ENCODE peak calls at places on chromosomes 2 and 18, in ten cellular contexts. C is SJSA1, Q is T-helper 2 cell, J is SK-N-MC, I is DMS79, G is Right ventricle myocardium superior, B is H4, U is COLO829, E is retina, X is NCI-H1105. Z is an unnamed sample.
A peak's percentile ranks its signal among the peaks of the same experiment; 100 is the strongest.

GRCh38 chr18:21191596-21192307 is 50.3 kb upstream of the GREB1L start:
- DNase-seq in U (peak; percentile 60), E (peak; percentile 43), B (peak; percentile 60), J (peak; percentile 10), G (peak; percentile 50), Q (no peak), X (peak; percentile 20), C (peak; percentile 47), I (no peak), Z (peak; percentile 16)

GRCh38 chr2:188940171-188940570 is 34.0 kb upstream of the COL3A1 start:
- DNase-seq in E (no peak), U (no peak), J (no peak), G (no peak), Q (no peak), I (no peak), B (no peak), X (no peak), C (no peak), Z (no peak)

GRCh38 chr2:121049141-121049540 is 235.9 kb downstream of the TFCP2L1 start:
- DNase-seq in Q (no peak), X (peak; percentile 2), G (no peak), J (no peak), C (no peak), E (no peak), I (peak; percentile 14), B (no peak), U (no peak), Z (no peak)

GRCh38 chr2:45207105-45207504 is 197.9 kb upstream of the SIX2 start:
- DNase-seq in J (no peak), G (no peak), I (no peak), E (no peak), U (no peak), B (no peak), C (no peak), X (no peak), Q (no peak), Z (no peak)

GRCh38 chr2:134736167-134736885 is 17.5 kb upstream of the TMEM163 start:
- DNase-seq in X (no peak), J (no peak), Q (no peak), I (no peak), E (no peak), C (no peak), U (no peak), G (no peak), B (peak; percentile 30), Z (no peak)

GRCh38 chr2:18516112-18516511 is 44.3 kb downstream of the RDH14 start:
- DNase-seq in U (no peak), J (no peak), B (peak; percentile 65), C (peak; percentile 69), Q (no peak), E (no peak), I (no peak), X (no peak), G (no peak), Z (no peak)

GRCh38 chr18:14978962-14979535 is 231.1 kb downstream of the ANKRD30B start:
- DNase-seq in J (no peak), B (peak; percentile 43), C (no peak), E (no peak), Q (no peak), G (no peak), U (no peak), X (no peak), I (no peak), Z (no peak)

GRCh38 chr2:181807526-181807925 is 84.0 kb upstream of the ITPRID2 start:
- DNase-seq in X (no peak), E (no peak), Q (no peak), G (no peak), C (no peak), J (no peak), U (no peak), I (no peak), B (no peak), Z (no peak)

GRCh38 chr2:36362291-36362690 is 6.7 kb downstream of the CRIM1 start:
- DNase-seq in G (no peak), X (no peak), B (no peak), J (no peak), Q (no peak), I (no peak), U (no peak), C (no peak), E (no peak), Z (no peak)

GRCh38 chr2:43553341-43553855 is 42.4 kb downstream of the THADA start:
- DNase-seq in G (no peak), I (no peak), J (no peak), E (no peak), Q (no peak), U (no peak), B (no peak), C (no peak), X (no peak), Z (no peak)

GRCh38 chr2:150296795-150297546 is 190.5 kb downstream of the RND3 start:
- DNase-seq in X (peak; percentile 10), E (no peak), U (peak; percentile 61), Q (no peak), B (peak; percentile 17), C (no peak), J (no peak), I (no peak), G (no peak), Z (no peak)

GRCh38 chr18:42746794-42747193 is 368.7 kb downstream of the RIT2 start:
- DNase-seq in B (no peak), J (no peak), I (no peak), E (no peak), X (no peak), C (no peak), U (no peak), Q (no peak), G (no peak), Z (no peak)